ENCODE peak calls at places on chromosomes 7 and 10, in eight cellular contexts. Z, L, T, W, U, J, C and X are unnamed samples.

GRCh38 chr10:114715171-114715670 is 57.1 kb upstream of the ABLIM1 start:
- DNase-seq in Z (no peak), L (peak; percentile 21), T (no peak), W (no peak), U (no peak), J (no peak), C (peak; percentile 67), X (no peak)

GRCh38 chr10:118116555-118117311 is 70.0 kb upstream of the RAB11FIP2 start:
- DNase-seq in Z (no peak), L (no peak), T (no peak), W (no peak), U (no peak), J (no peak), C (no peak), X (no peak)

GRCh38 chr10:95214793-95215192 is 20.8 kb downstream of the ACSM6 start:
- DNase-seq in Z (no peak), L (no peak), T (no peak), W (no peak), U (no peak), J (no peak), C (peak; percentile 76), X (no peak)

GRCh38 chr10:74987339-74988054 is 124.0 kb upstream of the SAMD8 start:
- DNase-seq in Z (no peak), L (no peak), T (no peak), W (no peak), U (no peak), J (no peak), C (no peak), X (no peak)

GRCh38 chr10:117899181-117899683 is 147.5 kb downstream of the RAB11FIP2 start:
- DNase-seq in Z (no peak), L (no peak), T (no peak), W (no peak), U (no peak), J (no peak), C (no peak), X (no peak)

GRCh38 chr7:140079121-140079536 is 16.4 kb upstream of the PARP12 start:
- DNase-seq in Z (no peak), L (peak; percentile 39), T (no peak), W (no peak), U (no peak), J (peak; percentile 65), C (peak; percentile 83), X (no peak)

GRCh38 chr10:43913676-43914235 is 265.1 kb upstream of the ZNF32 start:
- DNase-seq in Z (no peak), L (no peak), T (no peak), W (no peak), U (no peak), J (no peak), C (no peak), X (no peak)

GRCh38 chr7:16786257-16786656 is 18.5 kb downstream of the AGR2 start:
- DNase-seq in Z (no peak), L (no peak), T (no peak), W (no peak), U (no peak), J (no peak), C (no peak), X (no peak)

GRCh38 chr7:1850976-1851571 is 181.0 kb downstream of the ELFN1 start:
- DNase-seq in Z (no peak), L (no peak), T (no peak), W (no peak), U (no peak), J (no peak), C (no peak), X (no peak)

GRCh38 chr10:116765549-116766162 is 23.3 kb upstream of the HSPA12A start:
- DNase-seq in Z (no peak), L (no peak), T (no peak), W (peak; percentile 35), U (no peak), J (no peak), C (no peak), X (no peak)

GRCh38 chr10:10353326-10353725 is 664.3 kb upstream of the CELF2 start:
- DNase-seq in Z (no peak), L (no peak), T (no peak), W (no peak), U (no peak), J (no peak), C (no peak), X (no peak)

GRCh38 chr10:103504181-103504783 is 10.8 kb downstream of the NEURL1 start:
- DNase-seq in Z (peak; percentile 28), L (peak; percentile 70), T (peak; percentile 9), W (no peak), U (no peak), J (no peak), C (peak; percentile 94), X (no peak)

GRCh38 chr10:14146005-14146404 is 184.7 kb downstream of the FRMD4A start:
- DNase-seq in Z (no peak), L (peak; percentile 74), T (no peak), W (no peak), U (no peak), J (no peak), C (peak; percentile 95), X (no peak)

GRCh38 chr10:54800677-54801480 is at the start of gene PCDH15:
- DNase-seq in Z (peak; percentile 1), L (no peak), T (no peak), W (no peak), U (no peak), J (peak; percentile 25), C (no peak), X (no peak)

GRCh38 chr10:26468291-26468690 is 30.1 kb downstream of the APBB1IP start:
- DNase-seq in Z (no peak), L (no peak), T (no peak), W (no peak), U (no peak), J (no peak), C (no peak), X (no peak)

GRCh38 chr7:8932751-8933150 is 499.3 kb downstream of the NXPH1 start:
- DNase-seq in Z (no peak), L (no peak), T (no peak), W (no peak), U (no peak), J (no peak), C (no peak), X (no peak)

GRCh38 chr10:7409732-7410168 is 1.1 kb downstream of the SFMBT2 start:
- DNase-seq in Z (no peak), L (no peak), T (no peak), W (no peak), U (no peak), J (peak; percentile 15), C (no peak), X (peak; percentile 56)

DNA sequence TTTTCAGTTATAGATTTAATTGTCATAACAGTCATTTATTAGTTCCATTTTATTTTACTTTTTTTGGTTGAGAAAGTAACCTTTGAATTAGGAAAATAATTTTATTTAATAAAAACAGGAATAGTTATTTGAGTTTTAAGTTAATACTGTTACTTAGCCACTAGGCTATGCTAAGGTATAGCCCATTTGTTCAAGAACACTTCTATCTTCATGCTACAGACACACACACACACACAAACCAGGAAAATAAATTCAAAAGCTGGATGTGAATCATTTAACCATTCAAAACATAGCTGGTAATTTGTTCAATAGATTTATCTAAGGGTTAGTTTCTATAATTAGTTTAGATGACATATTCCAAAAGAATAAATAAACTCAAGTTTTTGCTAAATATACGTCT is 148.4 kb downstream of the RNF133 start:
- DNase-seq in Z (no peak), L (no peak), T (no peak), W (no peak), U (no peak), J (no peak), C (no peak), X (no peak)
- TF ChIP-seq CTCF in Z (peak; percentile 60), L (no peak), T (no peak), W (no peak), U (no peak), J (no peak), C (no peak), X (no peak)

GRCh38 chr10:12634532-12634931 is 285.2 kb downstream of the CAMK1D start:
- DNase-seq in Z (no peak), L (no peak), T (no peak), W (no peak), U (no peak), J (no peak), C (no peak), X (no peak)
- TF ChIP-seq CTCF in Z (no peak), L (no peak), T (no peak), W (no peak), U (no peak), J (no peak), C (no peak), X (no peak)

DNA sequence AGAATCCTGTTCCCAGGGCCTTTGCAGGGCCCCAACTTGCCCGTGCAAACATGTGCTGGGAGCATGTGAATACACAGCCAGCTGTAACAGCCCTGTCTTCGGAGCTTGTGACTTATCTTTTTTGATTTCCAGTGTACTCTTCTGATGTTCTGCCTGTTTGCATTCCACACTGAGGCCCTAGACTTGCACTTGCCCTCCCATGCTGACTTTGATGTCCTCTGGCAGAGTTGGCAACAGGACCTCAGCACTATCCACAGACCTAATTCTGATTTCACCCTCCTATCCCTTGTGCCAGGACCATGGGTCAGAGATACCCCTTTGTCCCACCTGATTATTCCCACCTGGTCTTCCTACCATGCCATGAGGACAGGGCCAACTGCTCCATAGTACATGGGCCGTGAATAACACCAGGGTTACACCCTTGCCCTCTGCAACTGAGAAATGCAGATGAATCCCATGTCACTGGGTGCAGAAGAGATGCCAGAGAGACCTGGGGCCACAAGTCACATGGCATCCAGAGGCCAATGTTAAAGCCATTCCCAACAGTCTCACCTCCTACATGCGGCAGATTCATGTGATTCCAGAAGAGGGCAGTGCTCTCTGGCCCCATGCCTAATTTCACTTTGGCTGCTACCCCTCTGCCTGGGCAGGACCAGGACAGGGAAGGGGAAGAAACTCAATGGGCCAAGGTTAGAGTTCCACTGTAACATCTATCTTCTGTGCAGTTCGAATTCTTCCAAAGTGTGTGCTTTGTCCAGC is 43.0 kb downstream of the SCRN1 start:
- DNase-seq in Z (no peak), L (no peak), T (no peak), W (no peak), U (no peak), J (peak; percentile 31), C (no peak), X (no peak)
- TF ChIP-seq CTCF in Z (peak; percentile 22), L (peak; percentile 29), T (no peak), W (no peak), U (no peak), J (peak; percentile 23), C (peak; percentile 33), X (no peak)

GRCh38 chr7:47888371-47889265 is 59.6 kb downstream of the PKD1L1 start:
- DNase-seq in Z (no peak), L (no peak), T (no peak), W (no peak), U (no peak), J (no peak), C (no peak), X (no peak)

GRCh38 chr7:47893238-47893637 is 55.0 kb downstream of the PKD1L1 start:
- DNase-seq in Z (no peak), L (no peak), T (no peak), W (no peak), U (no peak), J (peak; percentile 55), C (no peak), X (peak; percentile 27)

GRCh38 chr7:47889723-47890122 is 58.5 kb downstream of the PKD1L1 start:
- DNase-seq in Z (no peak), L (no peak), T (no peak), W (no peak), U (no peak), J (no peak), C (no peak), X (no peak)

GRCh38 chr7:47890125-47890524 is 58.1 kb downstream of the PKD1L1 start:
- DNase-seq in Z (no peak), L (no peak), T (no peak), W (no peak), U (no peak), J (no peak), C (no peak), X (no peak)

GRCh38 chr7:47890606-47891005 is 57.7 kb downstream of the PKD1L1 start:
- DNase-seq in Z (no peak), L (no peak), T (no peak), W (no peak), U (no peak), J (no peak), C (no peak), X (no peak)
- TF ChIP-seq CTCF in Z (no peak), L (no peak), T (no peak), W (no peak), U (no peak), J (no peak), C (no peak), X (no peak)